ENCODE peak calls at places on chromosomes 7 and 10, in four cellular contexts. M is choroid plexus epithelial cell, R is fibroblast of lung, Z is heart left ventricle. F is an unnamed sample.

GRCh38 chr7:111730476-111731300 is 168.4 kb upstream of the IMMP2L start:
- DNase-seq in M (peak; percentile 64), R (peak; percentile 23), Z (no peak), F (peak; percentile 54)

GRCh38 chr10:99654390-99654789 is 4.9 kb upstream of the ENTPD7 start:
- DNase-seq in M (no peak), R (no peak), Z (no peak), F (no peak)

GRCh38 chr7:134477954-134478353 is 19.1 kb upstream of the AKR1B1 start:
- DNase-seq in M (peak; percentile 66), R (peak; percentile 57), Z (no peak), F (peak; percentile 34)

GRCh38 chr10:59517961-59518360 is 155.6 kb upstream of the FAM13C start:
- DNase-seq in M (no peak), R (peak; percentile 24), Z (no peak), F (no peak)

GRCh38 chr7:69682518-69682917 is 84.2 kb downstream of the AUTS2 start:
- DNase-seq in M (peak; percentile 17), R (no peak), Z (no peak), F (no peak)

GRCh38 chr7:119596651-119597050 is 676.3 kb upstream of the KCND2 start:
- DNase-seq in M (no peak), R (no peak), Z (no peak), F (peak; percentile 22)

GRCh38 chr7:41824284-41824683 is 121.4 kb upstream of the INHBA start:
- DNase-seq in M (peak; percentile 45), R (peak; percentile 50), Z (no peak), F (peak; percentile 63)

GRCh38 chr10:86968994-86969355 is 693 bp downstream of the ADIRF start:
- DNase-seq in M (no peak), R (no peak), Z (no peak), F (no peak)

GRCh38 chr7:137771679-137772078 is 75.1 kb downstream of the DGKI start:
- DNase-seq in M (peak; percentile 69), R (peak; percentile 98), Z (no peak), F (peak; percentile 93)

GRCh38 chr10:3067859-3068179 is 471 bp downstream of the PFKP start:
- DNase-seq in M (no peak), R (no peak), Z (no peak), F (no peak)

GRCh38 chr7:129805086-129805719 is 147.6 kb downstream of the UBE2H start:
- DNase-seq in M (no peak), R (no peak), Z (no peak), F (no peak)

GRCh38 chr10:111119637-111120036 is 42.8 kb downstream of the ADRA2A start:
- DNase-seq in M (no peak), R (no peak), Z (no peak), F (no peak)

GRCh38 chr7:50687575-50688261 is 95.0 kb downstream of the GRB10 start:
- DNase-seq in M (peak; percentile 78), R (peak; percentile 70), Z (no peak), F (peak; percentile 86)

GRCh38 chr10:1779796-1780195 is 42.5 kb upstream of the ADARB2 start:
- DNase-seq in M (no peak), R (no peak), Z (no peak), F (no peak)

GRCh38 chr10:132707776-132708171 is 78.2 kb downstream of the NKX6-2 start:
- DNase-seq in M (no peak), R (no peak), Z (no peak), F (no peak)

GRCh38 chr10:77787440-77787839 is 139.1 kb downstream of the DLG5 start:
- DNase-seq in M (no peak), R (no peak), Z (no peak), F (no peak)

GRCh38 chr7:104005197-104005596 is 15.7 kb upstream of the RELN start:
- DNase-seq in M (peak; percentile 28), R (peak; percentile 23), Z (no peak), F (peak; percentile 24)

GRCh38 chr10:102523250-102524029 is 19.7 kb downstream of the SUFU start:
- DNase-seq in M (peak; percentile 88), R (peak; percentile 89), Z (peak; percentile 38), F (peak; percentile 90)

GRCh38 chr10:11757452-11757819 is 15.3 kb downstream of the ECHDC3 start:
- DNase-seq in M (peak; percentile 95), R (peak; percentile 88), Z (peak; percentile 69), F (peak; percentile 97)

GRCh38 chr7:28558236-28558635 is 145.9 kb downstream of the CREB5 start:
- DNase-seq in M (no peak), R (no peak), Z (no peak), F (no peak)

GRCh38 chr10:124302951-124303505 is 115.7 kb downstream of the OAT start:
- DNase-seq in M (no peak), R (no peak), Z (no peak), F (no peak)

GRCh38 chr7:35727571-35727970 is 32.6 kb upstream of the HERPUD2 start:
- DNase-seq in M (peak; percentile 30), R (no peak), Z (no peak), F (peak; percentile 63)

GRCh38 chr10:29876008-29876555 is 183.3 kb downstream of the JCAD start:
- DNase-seq in M (no peak), R (peak; percentile 48), Z (no peak), F (no peak)

GRCh38 chr7:100521076-100521475 is 17.9 kb upstream of the AGFG2 start:
- DNase-seq in M (no peak), R (no peak), Z (no peak), F (no peak)

GRCh38 chr10:22247636-22248035 is 29.8 kb upstream of the EBLN1 start:
- DNase-seq in M (no peak), R (no peak), Z (no peak), F (no peak)

GRCh38 chr7:123643495-123644428 is 11.9 kb upstream of the LMOD2 start:
- DNase-seq in M (peak; percentile 90), R (peak; percentile 81), Z (no peak), F (peak; percentile 77)

GRCh38 chr7:563629-564170 is 44.1 kb upstream of the PDGFA start:
- DNase-seq in M (no peak), R (no peak), Z (no peak), F (no peak)

GRCh38 chr10:90987383-90987782 is 66.5 kb upstream of the ANKRD1 start:
- DNase-seq in M (no peak), R (no peak), Z (no peak), F (no peak)

GRCh38 chr10:103918053-103918846 is at the start of gene STN1:
- DNase-seq in M (peak; percentile 99), R (peak; percentile 96), Z (peak; percentile 99), F (peak; percentile 93)
- TF ChIP-seq CTCF in M (no peak), R (no peak), Z (no peak), F (no peak)

DNA sequence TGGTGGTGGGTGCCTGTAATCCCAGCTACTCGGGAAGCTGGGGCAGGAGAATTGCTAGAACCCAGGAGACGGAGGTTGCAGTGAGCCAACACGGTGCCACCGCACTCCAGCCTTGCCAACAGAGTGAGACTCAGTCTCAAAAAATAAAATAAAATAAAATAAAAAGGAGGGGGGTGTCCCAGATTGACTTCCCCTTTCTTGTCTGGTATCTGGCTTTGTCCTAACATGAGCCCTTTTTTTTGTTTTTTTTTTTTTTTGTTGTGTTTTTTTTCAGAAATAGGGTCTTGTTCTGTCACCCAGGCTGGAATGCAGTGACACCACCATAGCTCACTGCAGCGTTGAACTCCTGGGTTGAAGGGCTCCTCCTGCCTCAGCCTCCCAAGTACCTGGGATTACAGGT is 4.7 kb downstream of the CASP2 start:
- DNase-seq in M (no peak), R (no peak), Z (no peak), F (no peak)
- TF ChIP-seq CTCF in M (no peak), R (no peak), Z (no peak), F (no peak)

GRCh38 chr7:72493850-72494661 is 81.9 kb upstream of the CALN1 start:
- DNase-seq in M (peak; percentile 56), R (peak; percentile 25), Z (peak; percentile 48), F (peak; percentile 48)
- TF ChIP-seq CTCF in M (peak; percentile 62), R (peak; percentile 22), Z (peak; percentile 82), F (peak; percentile 59)

GRCh38 chr7:21300692-21301091 is 127.2 kb upstream of the SP4 start:
- DNase-seq in M (peak; percentile 5), R (no peak), Z (no peak), F (no peak)
- TF ChIP-seq CTCF in M (peak; percentile 38), R (no peak), Z (no peak), F (no peak)

GRCh38 chr7:94888542-94888941 is 18.9 kb upstream of the PPP1R9A start:
- DNase-seq in M (peak; percentile 64), R (no peak), Z (no peak), F (peak; percentile 29)
- TF ChIP-seq CTCF in M (peak; percentile 66), R (no peak), Z (peak; percentile 40), F (peak; percentile 22)

DNA sequence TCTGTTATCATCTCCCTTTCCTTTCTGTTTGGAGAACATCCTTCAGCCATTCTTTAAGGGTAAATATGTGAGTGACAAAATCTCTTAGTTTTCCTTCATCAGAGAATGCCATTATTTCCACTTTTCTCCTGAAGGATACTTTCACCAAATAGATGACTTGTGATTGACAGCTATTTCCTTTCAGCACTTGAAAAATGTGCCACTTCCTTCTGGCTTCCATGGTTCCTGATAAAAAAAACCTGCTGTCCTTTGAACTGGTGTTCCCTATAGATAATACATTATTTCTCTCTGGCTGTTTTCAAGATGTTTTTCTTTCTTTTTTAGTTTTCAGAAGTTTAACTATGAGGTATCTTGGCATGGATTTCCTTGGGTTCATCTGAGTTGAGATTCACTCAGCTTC is 79.7 kb downstream of the TBXAS1 start:
- DNase-seq in M (no peak), R (no peak), Z (no peak), F (no peak)
- TF ChIP-seq CTCF in M (no peak), R (no peak), Z (no peak), F (no peak)

DNA sequence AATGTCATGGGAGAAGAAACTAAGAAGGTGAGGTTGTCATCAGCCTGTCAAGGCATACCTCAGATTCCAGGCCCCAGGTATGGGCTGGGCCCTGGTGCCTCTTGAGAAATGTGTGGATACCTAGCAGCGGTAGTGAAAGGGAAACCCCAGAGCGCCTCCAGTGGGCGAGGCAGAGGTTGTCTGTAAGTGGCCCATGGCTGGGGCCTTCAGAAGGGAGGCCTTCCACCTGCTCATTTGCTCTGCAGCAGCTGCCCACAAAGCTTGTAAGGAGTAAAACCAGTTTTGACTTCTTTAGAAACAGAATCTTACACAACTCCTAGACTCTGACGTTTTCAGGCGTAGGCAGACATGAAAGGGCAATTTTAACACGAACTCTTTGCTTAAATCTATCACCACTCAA is 509.9 kb downstream of the PARD3 start:
- DNase-seq in M (no peak), R (no peak), Z (no peak), F (no peak)
- TF ChIP-seq CTCF in M (peak; percentile 15), R (no peak), Z (no peak), F (no peak)

F was measured in fibroblast of mammary gland.